ENCODE peak calls at places on chromosomes 11 and 22, in nine cellular contexts. L is mammary epithelial cell, O is H9, D is MM.1S, P is HCT116, W is astrocyte, R is fibroblast of lung, Q is GM12878, J is IMR-90. B is an unnamed sample.

GRCh38 chr22:38202437-38203089 is 769 bp downstream of the MAFF start:
- DNase-seq in L (peak; percentile 76), O (peak; percentile 43), D (peak; percentile 53), P (no peak), W (peak; percentile 81), R (peak; percentile 84), Q (no peak), J (peak; percentile 92), B (peak; percentile 79)

GRCh38 chr11:111378773-111379499 is at the start of gene POU2AF1:
- DNase-seq in L (peak; percentile 80), O (peak; percentile 47), D (peak; percentile 90), P (no peak), W (peak; percentile 59), R (peak; percentile 74), Q (peak; percentile 82), J (peak; percentile 43), B (no peak)

GRCh38 chr22:33385611-33386010 is 327.4 kb upstream of the SYN3 start:
- DNase-seq in L (no peak), O (no peak), D (no peak), P (no peak), W (no peak), R (no peak), Q (no peak), J (no peak), B (no peak)

GRCh38 chr11:95849087-95849825 is 59.0 kb downstream of the CEP57 start:
- DNase-seq in L (peak; percentile 67), O (peak; percentile 35), D (peak; percentile 42), P (peak; percentile 32), W (peak; percentile 80), R (peak; percentile 84), Q (no peak), J (peak; percentile 82), B (peak; percentile 77)

GRCh38 chr22:46057206-46057605 is 80.2 kb upstream of the WNT7B start:
- DNase-seq in L (peak; percentile 54), O (no peak), D (peak; percentile 23), P (no peak), W (peak; percentile 48), R (peak; percentile 57), Q (no peak), J (no peak), B (no peak)

GRCh38 chr22:36368359-36368983 is 19.3 kb downstream of the MYH9 start:
- DNase-seq in L (peak; percentile 77), O (peak; percentile 92), D (no peak), P (no peak), W (peak; percentile 87), R (peak; percentile 92), Q (no peak), J (peak; percentile 78), B (peak; percentile 92)

GRCh38 chr11:3840289-3840869 is 380 bp downstream of the RHOG start:
- DNase-seq in L (no peak), O (no peak), D (no peak), P (no peak), W (no peak), R (no peak), Q (no peak), J (no peak), B (peak; percentile 64)

GRCh38 chr11:27012254-27012921 is 18.5 kb downstream of the FIBIN start:
- DNase-seq in L (peak; percentile 27), O (no peak), D (no peak), P (no peak), W (peak; percentile 84), R (peak; percentile 88), Q (no peak), J (peak; percentile 88), B (no peak)

GRCh38 chr22:26398741-26399153 is 30.3 kb upstream of the ASPHD2 start:
- DNase-seq in L (peak; percentile 55), O (peak; percentile 63), D (peak; percentile 45), P (peak; percentile 41), W (peak; percentile 71), R (peak; percentile 77), Q (no peak), J (peak; percentile 77), B (peak; percentile 88)

GRCh38 chr22:42946551-42947198 is 68.3 kb downstream of the PACSIN2 start:
- DNase-seq in L (no peak), O (peak; percentile 27), D (no peak), P (no peak), W (no peak), R (no peak), Q (no peak), J (no peak), B (no peak)

GRCh38 chr22:27413702-27414101 is 387.9 kb downstream of the MN1 start:
- DNase-seq in L (no peak), O (no peak), D (no peak), P (no peak), W (no peak), R (no peak), Q (no peak), J (no peak), B (no peak)

GRCh38 chr11:116502641-116503061 is 270.1 kb downstream of the BUD13 start:
- DNase-seq in L (no peak), O (no peak), D (no peak), P (no peak), W (no peak), R (no peak), Q (no peak), J (no peak), B (no peak)

GRCh38 chr11:16099501-16099900 is 256.8 kb downstream of the SOX6 start:
- DNase-seq in L (peak; percentile 47), O (no peak), D (no peak), P (no peak), W (no peak), R (peak; percentile 12), Q (no peak), J (no peak), B (no peak)

GRCh38 chr11:113570906-113571305 is 95.7 kb upstream of the DRD2 start:
- DNase-seq in L (no peak), O (no peak), D (no peak), P (no peak), W (no peak), R (no peak), Q (no peak), J (no peak), B (peak; percentile 6)

GRCh38 chr11:123535401-123535800 is 105.3 kb downstream of the GRAMD1B start:
- DNase-seq in L (no peak), O (no peak), D (no peak), P (no peak), W (no peak), R (no peak), Q (no peak), J (no peak), B (no peak)

GRCh38 chr22:43185860-43186261 is 1.1 kb downstream of the TTLL12 start:
- DNase-seq in L (peak; percentile 23), O (no peak), D (peak; percentile 29), P (peak; percentile 29), W (no peak), R (peak; percentile 24), Q (no peak), J (peak; percentile 23), B (peak; percentile 70)

GRCh38 chr11:45082744-45083543 is 63.5 kb upstream of the PRDM11 start:
- DNase-seq in L (no peak), O (no peak), D (no peak), P (no peak), W (no peak), R (no peak), Q (no peak), J (no peak), B (no peak)
- H3K4me1 ChIP-seq in L (no peaks in the 10 kb centered on the region), O (peaks cover 19% of the 10 kb centered on the region), D (peaks cover 29% of the 10 kb centered on the region), P (no peaks in the 10 kb centered on the region), W (no peaks in the 10 kb centered on the region), R (peaks cover 13% of the 10 kb centered on the region), Q (peaks cover 19% of the 10 kb centered on the region), J (peaks cover 16% of the 10 kb centered on the region), B (peaks cover 4% of the 10 kb centered on the region)

GRCh38 chr11:1761857-1762536 is 1.7 kb downstream of the CTSD start:
- DNase-seq in L (no peak), O (no peak), D (no peak), P (no peak), W (no peak), R (no peak), Q (no peak), J (no peak), B (no peak)

GRCh38 chr11:1760351-1761109 is 3.2 kb downstream of the CTSD start:
- DNase-seq in L (no peak), O (no peak), D (no peak), P (no peak), W (peak; percentile 41), R (peak; percentile 54), Q (no peak), J (peak; percentile 52), B (no peak)

GRCh38 chr11:1759851-1760220 is 3.9 kb downstream of the CTSD start:
- DNase-seq in L (no peak), O (no peak), D (no peak), P (no peak), W (no peak), R (no peak), Q (no peak), J (no peak), B (no peak)

GRCh38 chr11:1762537-1763302 is 1.0 kb downstream of the CTSD start:
- DNase-seq in L (peak; percentile 65), O (no peak), D (no peak), P (peak; percentile 19), W (no peak), R (no peak), Q (no peak), J (no peak), B (no peak)

DNA sequence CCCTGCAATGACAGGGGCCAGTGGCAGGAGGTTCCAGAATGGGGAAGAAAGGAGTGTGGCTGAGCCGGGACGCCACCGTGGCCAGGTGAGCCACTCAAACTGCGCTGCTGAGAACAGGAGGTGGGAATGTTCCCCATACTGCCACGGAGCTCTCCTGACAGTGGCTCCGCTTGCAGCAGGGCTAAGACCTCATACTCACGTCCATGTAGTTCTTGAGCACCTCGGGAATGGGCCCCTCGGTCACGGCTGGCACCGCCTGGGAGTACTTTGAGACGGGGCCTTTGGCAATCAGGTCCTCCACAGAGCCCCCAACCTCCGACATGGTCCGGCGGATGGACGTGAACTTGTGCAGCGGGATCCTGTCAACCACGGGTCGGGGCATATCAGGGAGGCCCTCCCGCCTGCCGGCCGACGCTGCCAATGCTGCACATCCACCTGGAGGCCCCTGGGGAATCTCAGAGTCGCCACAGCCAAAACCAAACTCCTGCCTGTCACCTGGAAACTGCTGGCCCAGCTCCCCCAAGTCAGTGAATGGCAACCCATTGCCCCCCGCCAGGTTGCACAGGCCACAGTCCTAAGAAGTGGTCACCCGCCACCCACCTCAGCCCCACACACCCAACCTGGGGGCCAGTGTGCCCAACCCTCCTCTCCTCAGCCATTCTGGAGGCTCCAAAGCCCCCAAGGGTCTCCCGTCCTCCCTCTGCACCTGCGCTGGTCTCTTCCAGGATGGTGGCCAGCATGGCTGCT is 2.4 kb downstream of the CTSD start:
- DNase-seq in L (no peak), O (no peak), D (no peak), P (no peak), W (no peak), R (no peak), Q (no peak), J (no peak), B (no peak)
- H3K9ac ChIP-seq in L (no peak overlapping the region), O (no peak overlapping the region), D (no peak overlapping the region), P (no peak overlapping the region), W (peak overlapping the region; percentile 37), R (no peak overlapping the region), Q (no peak overlapping the region), J (no peak overlapping the region), B (no peak overlapping the region)

GRCh38 chr22:22214819-22215329 is 29.7 kb upstream of the VPREB1 start:
- DNase-seq in L (no peak), O (no peak), D (no peak), P (no peak), W (no peak), R (no peak), Q (no peak), J (no peak), B (no peak)
- H3K27ac ChIP-seq in L (no peak overlapping the region), O (no peak overlapping the region), D (no peak overlapping the region), P (no peak overlapping the region), W (no peak overlapping the region), R (no peak overlapping the region), Q (no peak overlapping the region), J (no peak overlapping the region), B (no peak overlapping the region)

GRCh38 chr22:40056163-40056958 is 61.6 kb downstream of the FAM83F start:
- DNase-seq in L (no peak), O (no peak), D (no peak), P (no peak), W (no peak), R (no peak), Q (no peak), J (no peak), B (no peak)
- H3K4me1 ChIP-seq in L (peaks cover 4% of the 10 kb centered on the region), O (peaks cover 8% of the 10 kb centered on the region), D (peaks cover 23% of the 10 kb centered on the region), P (no peaks in the 10 kb centered on the region), W (no peaks in the 10 kb centered on the region), R (no peaks in the 10 kb centered on the region), Q (peaks cover 20% of the 10 kb centered on the region), J (no peaks in the 10 kb centered on the region), B (peaks cover 12% of the 10 kb centered on the region)